ENCODE peak calls at places on chromosome 18, in eight cellular contexts. K is HTR-8/SVneo, E is activated T-cell treated with anti-CD3 and anti-CD28 coated beads for 1 hour, J is lower lobe of right lung, Z is AG09309, C is aorta, T is hippocampal formation, U is right lobe of liver. P is an unnamed sample.

GRCh38 chr18:22951823-22952222 is 18.7 kb downstream of the RBBP8 start:
- DNase-seq in K (no peak), E (no peak), J (no peak), Z (no peak), C (no peak), T (no peak), U (no peak), P (no peak)

GRCh38 chr18:9506046-9506792 is 30.9 kb downstream of the RALBP1 start:
- DNase-seq in K (no peak), E (no peak), J (no peak), Z (no peak), C (no peak), T (no peak), U (no peak), P (no peak)

GRCh38 chr18:79848579-79849327 is 51.0 kb downstream of the KCNG2 start:
- DNase-seq in K (no peak), E (no peak), J (no peak), Z (no peak), C (no peak), T (no peak), U (no peak), P (no peak)

GRCh38 chr18:12283256-12283655 is 24.8 kb upstream of the TUBB6 start:
- DNase-seq in K (no peak), E (no peak), J (no peak), Z (no peak), C (no peak), T (no peak), U (no peak), P (peak; percentile 53)

GRCh38 chr18:77671456-77672167 is 422.0 kb downstream of the GALR1 start:
- DNase-seq in K (no peak), E (no peak), J (no peak), Z (no peak), C (no peak), T (no peak), U (no peak), P (no peak)

GRCh38 chr18:8626414-8627106 is 17.3 kb downstream of the RAB12 start:
- DNase-seq in K (no peak), E (no peak), J (no peak), Z (no peak), C (no peak), T (no peak), U (no peak), P (peak; percentile 73)

GRCh38 chr18:8339958-8340357 is 269.3 kb upstream of the RAB12 start:
- DNase-seq in K (no peak), E (no peak), J (no peak), Z (no peak), C (no peak), T (no peak), U (no peak), P (no peak)

GRCh38 chr18:37019157-37019571 is 190.2 kb downstream of the KIAA1328 start:
- DNase-seq in K (no peak), E (no peak), J (no peak), Z (no peak), C (no peak), T (no peak), U (no peak), P (peak; percentile 2)

GRCh38 chr18:49628119-49628518 is 66.3 kb downstream of the LIPG start:
- DNase-seq in K (no peak), E (no peak), J (no peak), Z (no peak), C (no peak), T (no peak), U (peak; percentile 62), P (no peak)

GRCh38 chr18:2924920-2925319 is 78.1 kb downstream of the EMILIN2 start:
- DNase-seq in K (no peak), E (no peak), J (no peak), Z (no peak), C (no peak), T (no peak), U (no peak), P (no peak)

GRCh38 chr18:75638223-75638596 is 210.7 kb upstream of the SMIM21 start:
- DNase-seq in K (no peak), E (no peak), J (no peak), Z (no peak), C (no peak), T (no peak), U (no peak), P (no peak)

GRCh38 chr18:51323941-51324340 is 126.5 kb upstream of the MEX3C start:
- DNase-seq in K (no peak), E (no peak), J (no peak), Z (no peak), C (no peak), T (no peak), U (no peak), P (no peak)

GRCh38 chr18:54090856-54091255 is 133.6 kb downstream of the MBD2 start:
- DNase-seq in K (no peak), E (no peak), J (no peak), Z (no peak), C (no peak), T (no peak), U (no peak), P (no peak)

GRCh38 chr18:50847192-50847591 is 27.4 kb upstream of the MRO start:
- DNase-seq in K (no peak), E (no peak), J (no peak), Z (peak; percentile 35), C (no peak), T (no peak), U (no peak), P (no peak)

GRCh38 chr18:73352546-73352945 is 484.8 kb upstream of the NETO1 start:
- DNase-seq in K (no peak), E (no peak), J (no peak), Z (no peak), C (no peak), T (no peak), U (no peak), P (peak; percentile 23)

GRCh38 chr18:12691021-12691420 is 11.5 kb downstream of the CEP76 start:
- DNase-seq in K (no peak), E (no peak), J (no peak), Z (no peak), C (no peak), T (no peak), U (no peak), P (no peak)

P was measured in lung microvascular endothelial cell.